ENCODE peak calls at places on chromosomes 12 and 14, in eight cellular contexts. Y is GM12865, V is AG10803, L is PC-3, G is AG04450, A is right cardiac atrium, H is keratinocyte, X is lower lobe of right lung. W is an unnamed sample.

GRCh38 chr12:12327802-12328201 is 22.2 kb downstream of the MANSC1 start:
- DNase-seq in H (peak), V (peak), A (no peak), X (no peak), G (no peak), L (peak), Y (peak), W (peak)

GRCh38 chr12:124738636-124739467 is 124.8 kb downstream of the SCARB1 start:
- DNase-seq in Y (no peak), H (no peak), A (no peak), V (no peak), G (peak), X (no peak), L (no peak), W (no peak)

GRCh38 chr12:85466906-85467305 is 186.9 kb downstream of the ALX1 start:
- DNase-seq in H (no peak), A (no peak), X (no peak), V (no peak), G (no peak), L (peak), Y (no peak), W (no peak)

GRCh38 chr14:22476882-22477281 is 112.1 kb downstream of the DAD1 start:
- DNase-seq in L (no peak), Y (no peak), A (no peak), V (no peak), X (no peak), H (no peak), G (no peak), W (no peak)

GRCh38 chr12:132610896-132611602 is 667 bp upstream of the LRCOL1 start:
- DNase-seq in V (no peak), A (no peak), L (no peak), Y (no peak), X (no peak), H (no peak), G (no peak), W (no peak)

GRCh38 chr14:91047174-91047753 is 13.2 kb downstream of the RPS6KA5 start:
- DNase-seq in V (no peak), Y (no peak), L (no peak), X (no peak), G (no peak), H (no peak), A (no peak), W (peak)

GRCh38 chr14:55339770-55340169 is 68.5 kb downstream of the FBXO34 start:
- DNase-seq in A (no peak), X (no peak), L (peak), V (no peak), H (no peak), Y (peak), G (no peak), W (no peak)

GRCh38 chr14:103625361-103626095 is 3.5 kb upstream of the KLC1 start:
- DNase-seq in L (no peak), H (no peak), X (no peak), V (no peak), G (no peak), Y (peak), A (no peak), W (peak)

GRCh38 chr14:71143391-71144290 is 236.4 kb downstream of the PCNX1 start:
- DNase-seq in V (peak), G (peak), A (no peak), L (peak), H (peak), Y (no peak), X (no peak), W (peak)

GRCh38 chr12:70719672-70720420 is 82.6 kb upstream of the PTPRB start:
- DNase-seq in G (no peak), Y (peak), X (peak), V (peak), A (peak), L (peak), H (no peak), W (peak)

GRCh38 chr12:13198921-13199320 is 2.4 kb downstream of the EMP1 start:
- DNase-seq in V (peak), A (peak), H (no peak), G (no peak), X (no peak), Y (no peak), L (no peak), W (no peak)

GRCh38 chr12:132171968-132172521 is 27.8 kb downstream of the NOC4L start:
- DNase-seq in Y (no peak), X (no peak), H (no peak), A (peak), L (no peak), G (no peak), V (no peak), W (no peak)

GRCh38 chr12:67354966-67355365 is 85.8 kb downstream of the CAND1 start:
- DNase-seq in A (no peak), L (peak), Y (no peak), V (peak), H (no peak), X (no peak), G (no peak), W (no peak)

GRCh38 chr12:30533518-30533917 is 162.2 kb downstream of the IPO8 start:
- DNase-seq in A (no peak), X (no peak), L (peak), G (no peak), V (no peak), H (no peak), Y (no peak), W (no peak)

GRCh38 chr14:81534510-81535074 is 939 bp upstream of the SEL1L start:
- DNase-seq in H (no peak), Y (no peak), X (no peak), L (no peak), A (no peak), G (no peak), V (no peak), W (no peak)

GRCh38 chr12:27290501-27291168 is 42.0 kb upstream of the BMAL2 start:
- DNase-seq in H (no peak), V (no peak), L (no peak), A (no peak), Y (no peak), G (no peak), X (no peak), W (no peak)

GRCh38 chr12:127613056-127613455 is 653.9 kb upstream of the TMEM132C start:
- DNase-seq in V (no peak), H (no peak), G (no peak), Y (no peak), X (no peak), L (peak), A (no peak), W (no peak)

GRCh38 chr12:78470354-78471195 is 394.0 kb upstream of the SYT1 start:
- DNase-seq in X (no peak), V (peak), L (peak), A (no peak), Y (peak), G (no peak), H (no peak), W (peak)

GRCh38 chr14:48936352-48936751 is 649.8 kb downstream of the RPS29 start:
- DNase-seq in X (no peak), V (peak), L (peak), Y (no peak), A (no peak), G (no peak), H (no peak), W (no peak)

GRCh38 chr12:57229041-57229633 is 374 bp upstream of the SHMT2 start:
- DNase-seq in X (no peak), A (no peak), V (peak), L (no peak), G (no peak), H (no peak), Y (peak), W (peak)

GRCh38 chr12:108838194-108839010 is 19.0 kb downstream of the SSH1 start:
- DNase-seq in L (peak), V (peak), H (peak), G (peak), Y (peak), A (peak), X (peak), W (peak)

GRCh38 chr12:26434299-26434915 is 239.0 kb downstream of the SSPN start:
- DNase-seq in V (peak), Y (peak), X (no peak), G (peak), L (peak), A (no peak), H (peak), W (peak)

GRCh38 chr12:52647601-52648000 is 4.4 kb downstream of the KRT2 start:
- DNase-seq in L (no peak), V (no peak), A (no peak), X (no peak), H (no peak), Y (no peak), G (no peak), W (no peak)

GRCh38 chr14:92783813-92784431 is 10.2 kb upstream of the GOLGA5 start:
- DNase-seq in G (peak), Y (peak), A (no peak), H (no peak), V (peak), X (no peak), L (peak), W (peak)

GRCh38 chr12:68624933-68625332 is 14.2 kb downstream of the RAP1B start:
- DNase-seq in Y (no peak), H (no peak), G (no peak), A (no peak), X (no peak), L (no peak), V (no peak), W (no peak)

GRCh38 chr14:100285021-100285912 is 21.0 kb downstream of the SLC25A29 start:
- DNase-seq in G (no peak), V (peak), A (peak), Y (peak), L (peak), H (no peak), X (peak), W (peak)

GRCh38 chr12:62799126-62799736 is 135.7 kb downstream of the PPM1H start:
- DNase-seq in H (peak), G (peak), A (peak), X (no peak), Y (peak), V (peak), L (peak), W (peak)

GRCh38 chr14:92565040-92565717 is 51.6 kb downstream of the RIN3 start:
- DNase-seq in Y (no peak), H (no peak), G (no peak), A (no peak), V (no peak), L (peak), X (no peak), W (no peak)

GRCh38 chr14:67417633-67418032 is 5.7 kb upstream of the PLEK2 start:
- DNase-seq in G (no peak), X (no peak), A (no peak), V (peak), L (no peak), H (no peak), Y (no peak), W (no peak)

GRCh38 chr14:98077176-98077575 is 1194.8 kb downstream of the BCL11B start:
- DNase-seq in G (no peak), X (no peak), Y (no peak), A (no peak), V (no peak), H (peak), L (no peak), W (no peak)

GRCh38 chr12:128818065-128819022 is 5.4 kb downstream of the SLC15A4 start:
- DNase-seq in Y (peak), V (peak), L (peak), H (peak), X (no peak), G (no peak), A (peak), W (no peak)

GRCh38 chr12:117111386-117112267 is 12.4 kb upstream of the TESC start:
- DNase-seq in Y (no peak), H (no peak), A (no peak), G (no peak), X (no peak), V (no peak), L (no peak), W (no peak)

GRCh38 chr12:27866382-27867101 is 86.5 kb upstream of the MANSC4 start:
- DNase-seq in H (no peak), A (no peak), G (no peak), X (no peak), V (peak), Y (no peak), L (peak), W (no peak)

GRCh38 chr12:110543965-110544364 is 39.2 kb downstream of the PPTC7 start:
- DNase-seq in A (no peak), H (no peak), G (no peak), X (no peak), L (no peak), Y (no peak), V (no peak), W (no peak)

GRCh38 chr12:116662612-116663144 is 75.2 kb downstream of the SPRING1 start:
- DNase-seq in H (no peak), Y (no peak), G (peak), V (peak), X (no peak), A (no peak), L (no peak), W (no peak)

GRCh38 chr14:52067873-52068740 is 752 bp downstream of the NID2 start:
- DNase-seq in Y (peak), V (no peak), H (no peak), L (peak), X (no peak), A (peak), G (no peak), W (no peak)
- H3K4me3 ChIP-seq in Y (peak), V (peak), H (peak), L (peak), X (peak), A (peak), G (peak), W (peak)

GRCh38 chr12:114500775-114501473 is 95.0 kb upstream of the TBX5 start:
- DNase-seq in G (no peak), L (no peak), X (no peak), V (no peak), A (no peak), H (no peak), Y (no peak), W (no peak)
- H3K4me3 ChIP-seq in G (no peak), L (no peak), X (no peak), V (no peak), A (no peak), H (no peak), Y (no peak), W (no peak)

GRCh38 chr14:39232554-39233415 is 930 bp upstream of the MIA2 start:
- DNase-seq in G (peak), X (no peak), A (no peak), H (no peak), Y (peak), L (no peak), V (peak), W (no peak)

GRCh38 chr14:39229601-39230110 is 4.1 kb upstream of the MIA2 start:
- DNase-seq in V (no peak), X (no peak), A (no peak), H (no peak), L (no peak), Y (no peak), G (no peak), W (no peak)

GRCh38 chr14:39229222-39229543 is 4.5 kb upstream of the MIA2 start:
- DNase-seq in H (no peak), G (no peak), Y (peak), X (no peak), V (peak), A (no peak), L (no peak), W (peak)

GRCh38 chr14:39230416-39230815 is 3.3 kb upstream of the MIA2 start:
- DNase-seq in A (no peak), L (no peak), X (no peak), V (peak), G (no peak), Y (no peak), H (no peak), W (no peak)

GRCh38 chr14:39233680-39234326 is at the start of gene MIA2:
- DNase-seq in Y (no peak), A (no peak), H (no peak), G (no peak), X (no peak), V (no peak), L (no peak), W (no peak)
- H3K4me3 ChIP-seq in Y (no peak), A (no peak), H (no peak), G (no peak), X (peak), V (no peak), L (no peak), W (no peak)

DNA sequence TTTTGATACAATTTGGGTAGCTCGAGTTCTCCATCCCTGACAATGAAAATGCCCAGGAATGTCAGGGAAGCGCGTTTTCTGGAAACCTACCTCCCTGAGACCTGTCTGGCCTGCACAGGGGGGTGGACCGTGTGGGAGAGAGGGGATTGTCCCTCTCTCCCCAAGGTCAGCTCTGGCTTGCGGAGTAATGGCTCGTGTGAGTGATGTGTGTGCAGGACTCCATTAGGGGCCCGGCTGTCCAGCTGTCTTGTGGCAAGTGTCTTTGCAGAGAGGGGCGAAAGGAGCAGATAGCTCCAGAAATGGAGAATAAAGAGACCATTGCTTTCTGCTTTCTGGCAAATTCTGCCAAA is 215.3 kb downstream of the CHST11 start:
- DNase-seq in L (no peak), X (no peak), H (no peak), V (no peak), Y (no peak), A (no peak), G (no peak), W (no peak)
- H3K4me3 ChIP-seq in L (peak), X (no peak), H (no peak), V (no peak), Y (no peak), A (no peak), G (no peak), W (no peak)

DNA sequence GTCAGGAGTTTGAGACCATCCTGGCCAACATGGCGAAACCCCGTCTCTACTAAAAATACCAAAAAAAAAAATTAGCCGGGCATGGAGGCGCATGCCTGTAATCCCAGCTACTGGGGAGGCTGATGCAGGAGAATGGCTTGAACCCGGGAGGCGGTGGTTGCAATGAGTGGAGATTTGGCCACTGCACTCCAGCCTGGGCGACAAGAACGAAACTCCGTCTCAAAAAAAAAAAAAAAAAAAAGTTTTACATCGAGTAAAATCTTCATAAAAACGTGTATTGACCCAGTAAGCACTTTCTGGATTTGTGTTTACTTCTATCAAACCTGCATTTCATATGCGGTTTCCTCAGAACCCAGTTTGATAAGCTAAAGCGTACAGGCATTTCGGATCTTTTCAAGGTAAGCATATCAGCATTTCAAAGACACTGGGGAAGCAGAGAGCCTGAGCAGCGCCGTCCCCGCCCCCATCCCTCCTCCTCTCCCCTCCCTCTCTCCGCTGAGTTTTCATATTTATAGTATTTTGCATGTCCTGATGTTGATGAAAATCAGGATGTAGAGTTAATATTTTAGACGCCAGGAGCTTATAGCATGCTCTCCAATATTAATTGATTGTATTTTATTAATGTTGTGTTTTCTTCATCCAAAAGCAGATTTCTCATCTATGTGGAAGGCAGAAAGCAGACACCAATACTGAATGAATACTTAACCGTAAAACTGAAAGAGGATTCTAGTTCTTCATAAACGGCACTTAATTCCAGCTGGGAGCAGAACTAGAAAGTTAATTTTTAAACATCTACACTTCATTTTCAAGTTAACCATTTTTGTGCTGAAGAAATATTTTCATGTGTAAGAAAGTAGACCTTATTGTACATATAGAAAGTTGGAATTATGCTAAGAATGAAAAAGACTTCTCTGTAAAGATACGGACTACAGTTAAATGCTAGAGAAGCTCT is 9.2 kb upstream of the HIP1R start:
- DNase-seq in A (no peak), H (no peak), X (peak), Y (no peak), G (no peak), V (no peak), L (peak), W (no peak)
- H3K4me3 ChIP-seq in A (peak), H (no peak), X (peak), Y (no peak), G (peak), V (peak), L (peak), W (no peak)

DNA sequence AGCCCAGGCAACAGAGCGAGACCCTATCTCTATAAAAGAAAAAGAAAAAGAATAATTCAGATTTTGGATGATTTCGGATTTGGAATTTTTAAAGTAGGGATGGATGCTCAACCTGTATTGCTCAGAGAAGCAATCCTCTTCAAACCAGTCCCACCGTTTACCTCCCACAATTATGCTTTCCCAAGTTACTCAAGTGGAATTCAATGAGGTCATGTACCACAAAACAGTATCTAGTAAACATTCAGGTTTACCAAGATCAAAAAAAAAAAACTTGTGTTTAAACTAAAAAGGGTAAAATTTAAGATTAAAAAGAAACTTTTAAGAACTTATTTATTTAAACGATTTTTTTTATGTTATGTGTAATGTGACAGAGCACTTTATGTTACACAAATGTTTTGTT is 2.5 kb downstream of the KDM5A start:
- DNase-seq in V (peak), Y (no peak), G (no peak), H (no peak), X (no peak), A (no peak), L (peak), W (no peak)
- H3K4me3 ChIP-seq in V (peak), Y (peak), G (peak), H (no peak), X (peak), A (peak), L (peak), W (no peak)

W was measured in Jurkat, Clone E6-1.